ENCODE peak calls at places on chromosomes 11 and 22, in eight cellular contexts. M is SK-N-SH, H is A549, S is H1, I is transverse colon, U is sigmoid colon, E is ovary, A is GM12878. D is an unnamed sample.

GRCh38 chr11:25981998-25982397 is 349.9 kb upstream of the ANO3 start:
- DNase-seq in M (peak; percentile 30), H (peak; percentile 4), S (no peak), I (no peak), U (no peak), E (no peak), A (peak; percentile 46), D (no peak)

GRCh38 chr11:77208535-77208934 is 80.5 kb downstream of the MYO7A start:
- DNase-seq in M (no peak), H (no peak), S (no peak), I (no peak), U (no peak), E (no peak), A (no peak), D (no peak)

GRCh38 chr22:45010532-45010900 is 711 bp upstream of the PHF21B start:
- DNase-seq in M (peak; percentile 71), H (peak; percentile 13), S (no peak), I (no peak), U (no peak), E (no peak), A (no peak), D (no peak)

GRCh38 chr11:65504671-65505433 is 6.0 kb downstream of the MALAT1 start:
- DNase-seq in M (no peak), H (no peak), S (no peak), I (no peak), U (peak; percentile 59), E (no peak), A (no peak), D (no peak)

GRCh38 chr11:102306817-102307814 is 10.2 kb upstream of the BIRC3 start:
- DNase-seq in M (no peak), H (no peak), S (no peak), I (no peak), U (no peak), E (no peak), A (no peak), D (no peak)

GRCh38 chr11:83923961-83924360 is 637.8 kb upstream of the CCDC90B start:
- DNase-seq in M (no peak), H (no peak), S (no peak), I (no peak), U (no peak), E (no peak), A (no peak), D (no peak)

GRCh38 chr11:73760066-73760679 is 701 bp downstream of the RAB6A start:
- DNase-seq in M (peak; percentile 69), H (peak; percentile 59), S (peak; percentile 73), I (peak; percentile 46), U (peak; percentile 82), E (peak; percentile 48), A (no peak), D (peak; percentile 37)

GRCh38 chr22:47593911-47594311 is 831.5 kb downstream of the TBC1D22A start:
- DNase-seq in M (no peak), H (no peak), S (no peak), I (no peak), U (peak; percentile 45), E (no peak), A (no peak), D (peak; percentile 20)

GRCh38 chr22:31530816-31531180 is 34.5 kb downstream of the SFI1 start:
- DNase-seq in M (no peak), H (no peak), S (no peak), I (no peak), U (no peak), E (no peak), A (no peak), D (no peak)

GRCh38 chr22:24189249-24190158 is 8.2 kb downstream of the SUSD2 start:
- DNase-seq in M (peak; percentile 95), H (peak; percentile 84), S (peak; percentile 91), I (peak; percentile 73), U (peak; percentile 87), E (peak; percentile 72), A (no peak), D (peak; percentile 84)

GRCh38 chr22:32378703-32379272 is 21.1 kb downstream of the RFPL3 start:
- DNase-seq in M (peak; percentile 80), H (peak; percentile 25), S (peak; percentile 91), I (peak; percentile 22), U (no peak), E (no peak), A (no peak), D (no peak)

GRCh38 chr11:54558919-54559318 is 44.9 kb downstream of the OR4C46 start:
- DNase-seq in M (no peak), H (no peak), S (no peak), I (no peak), U (no peak), E (no peak), A (no peak), D (no peak)

GRCh38 chr22:42282943-42283287 is 12.5 kb upstream of the TCF20 start:
- DNase-seq in M (no peak), H (no peak), S (no peak), I (no peak), U (no peak), E (no peak), A (no peak), D (no peak)

GRCh38 chr11:36088234-36088975 is 144.5 kb downstream of the LDLRAD3 start:
- DNase-seq in M (no peak), H (no peak), S (no peak), I (no peak), U (no peak), E (no peak), A (no peak), D (no peak)

GRCh38 chr11:8067929-8068575 is 13.0 kb upstream of the TUB start:
- DNase-seq in M (peak; percentile 74), H (no peak), S (peak; percentile 41), I (no peak), U (no peak), E (no peak), A (no peak), D (peak; percentile 21)

GRCh38 chr11:8081591-8082021 is 595 bp downstream of the TUB start:
- DNase-seq in M (peak; percentile 65), H (no peak), S (peak; percentile 73), I (no peak), U (no peak), E (peak; percentile 42), A (no peak), D (no peak)

GRCh38 chr22:29308791-29309262 is 2.4 kb downstream of the GAS2L1 start:
- DNase-seq in M (peak; percentile 39), H (no peak), S (peak; percentile 51), I (peak; percentile 50), U (peak; percentile 69), E (no peak), A (no peak), D (no peak)

GRCh38 chr22:31284756-31285155 is 7.5 kb downstream of the PIK3IP1 start:
- DNase-seq in M (no peak), H (no peak), S (no peak), I (no peak), U (peak; percentile 58), E (no peak), A (no peak), D (no peak)

GRCh38 chr22:37357471-37357870 is 69.8 kb downstream of the ELFN2 start:
- DNase-seq in M (no peak), H (no peak), S (no peak), I (no peak), U (no peak), E (no peak), A (no peak), D (no peak)

GRCh38 chr11:45512749-45513148 is 152.7 kb downstream of the CHST1 start:
- DNase-seq in M (no peak), H (no peak), S (no peak), I (no peak), U (no peak), E (no peak), A (no peak), D (no peak)
- TF ChIP-seq EP300 in M (no peak), H (no peak), S (no peak), I (no peak), U (no peak), E (no peak), A (no peak), D (no peak)

GRCh38 chr11:315051-315481 is 1.2 kb downstream of the IFITM1 start:
- DNase-seq in M (no peak), H (no peak), S (no peak), I (no peak), U (no peak), E (no peak), A (no peak), D (no peak)
- H3K27ac ChIP-seq in M (no peak overlapping the region), H (no peak overlapping the region), S (no peak overlapping the region), I (peak overlapping the region; percentile 90), U (peak overlapping the region; percentile 65), E (peak overlapping the region; percentile 89), A (peak overlapping the region; percentile 98), D (peak overlapping the region; percentile 95)

GRCh38 chr11:134032501-134033091 is 36.3 kb upstream of the JAM3 start:
- DNase-seq in M (no peak), H (no peak), S (no peak), I (no peak), U (peak; percentile 78), E (peak; percentile 25), A (no peak), D (no peak)
- H3K4me1 ChIP-seq in M (peaks cover 13% of the 10 kb centered on the region), H (no peaks in the 10 kb centered on the region), S (peaks cover 15% of the 10 kb centered on the region), I (peaks cover 21% of the 10 kb centered on the region), U (peaks cover 53% of the 10 kb centered on the region), E (peaks cover 7% of the 10 kb centered on the region), A (peaks cover 1% of the 10 kb centered on the region), D (peaks cover 51% of the 10 kb centered on the region)

GRCh38 chr22:43630451-43630850 is 181.7 kb downstream of the EFCAB6 start:
- DNase-seq in M (no peak), H (no peak), S (no peak), I (no peak), U (no peak), E (no peak), A (no peak), D (no peak)
- TF ChIP-seq EP300 in M (no peak), H (no peak), S (no peak), I (no peak), U (no peak), E (no peak), A (no peak), D (no peak)

DNA sequence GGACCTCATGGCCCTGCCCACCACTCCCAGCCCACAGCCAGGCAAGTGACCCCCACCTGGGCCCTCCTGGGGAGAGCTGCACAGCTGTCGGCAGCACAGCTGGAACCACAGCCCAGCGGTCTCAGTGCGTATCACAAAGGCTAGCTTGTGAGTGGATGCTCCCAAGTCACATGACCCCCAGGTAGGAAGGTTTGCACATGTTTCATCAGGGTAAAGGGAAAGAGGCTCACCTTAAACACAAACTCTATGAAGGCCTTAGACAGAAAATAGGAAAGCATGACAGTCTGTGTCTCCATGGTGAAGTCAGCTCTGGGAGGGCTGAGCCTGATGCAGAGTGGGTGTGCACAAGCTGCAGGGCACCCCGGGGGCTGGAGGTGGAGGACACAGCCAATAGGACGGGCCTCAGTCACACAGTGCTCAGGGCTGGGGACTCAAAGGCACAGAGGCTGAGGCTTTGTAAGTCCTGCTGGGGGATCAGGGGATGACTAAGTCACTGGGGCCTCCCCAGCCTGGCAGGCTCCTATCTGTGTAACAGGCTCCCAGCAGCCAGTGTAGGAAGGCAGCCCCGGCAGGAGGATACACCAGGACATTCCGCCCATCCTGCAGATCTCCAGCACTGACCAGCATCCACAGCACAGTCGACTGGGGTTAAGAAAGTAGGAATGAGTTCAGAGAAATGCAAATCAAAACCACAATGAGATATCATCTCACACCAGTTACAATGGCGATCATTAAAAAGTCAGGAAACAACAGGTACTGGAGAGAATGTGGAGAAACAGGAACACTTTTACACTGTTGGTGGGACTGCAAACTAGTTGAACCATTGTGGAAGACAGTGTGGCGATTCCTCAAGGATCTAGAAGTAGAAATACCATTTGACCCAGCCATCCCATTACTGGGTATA is 22.0 kb downstream of the CELSR1 start:
- DNase-seq in M (peak; percentile 32), H (no peak), S (no peak), I (no peak), U (no peak), E (no peak), A (no peak), D (no peak)
- H3K27ac ChIP-seq in M (no peak overlapping the region), H (peak overlapping the region; percentile 96), S (no peak overlapping the region), I (no peak overlapping the region), U (no peak overlapping the region), E (no peak overlapping the region), A (no peak overlapping the region), D (no peak overlapping the region)

GRCh38 chr11:111370270-111370901 is 8.7 kb downstream of the POU2AF1 start:
- DNase-seq in M (no peak), H (no peak), S (peak; percentile 1), I (no peak), U (no peak), E (no peak), A (no peak), D (no peak)
- H3K4me1 ChIP-seq in M (no peaks in the 10 kb centered on the region), H (no peaks in the 10 kb centered on the region), S (no peaks in the 10 kb centered on the region), I (no peaks in the 10 kb centered on the region), U (peaks cover 11% of the 10 kb centered on the region), E (peaks cover 6% of the 10 kb centered on the region), A (peaks cover 71% of the 10 kb centered on the region), D (peaks cover 13% of the 10 kb centered on the region)